ENCODE peak calls at places on chromosomes 1 and 21, in seven cellular contexts. D is CD8-positive, alpha-beta T cell; R is right lobe of liver; T is endodermal cell; L is coronary artery; C is dorsolateral prefrontal cortex; U is cardiac muscle cell. K is an unnamed sample.

GRCh38 chr1:200979574-200980451 is 43.7 kb downstream of the KIF21B start:
- DNase-seq in D (peak), R (peak), T (peak), L (no peak), C (no peak), U (no peak), K (peak)

GRCh38 chr1:150256193-150256548 is 1.4 kb upstream of the CA14 start:
- DNase-seq in D (no peak), R (no peak), T (no peak), L (no peak), C (no peak), U (no peak), K (no peak)

GRCh38 chr1:35243681-35244080 is 24.8 kb upstream of the ZMYM4 start:
- DNase-seq in D (no peak), R (peak), T (no peak), L (no peak), C (no peak), U (no peak), K (no peak)

GRCh38 chr1:43582162-43582566 is 51.5 kb downstream of the PTPRF start:
- DNase-seq in D (no peak), R (no peak), T (peak), L (no peak), C (peak), U (no peak), K (no peak)

GRCh38 chr1:236083650-236084385 is 18.9 kb upstream of the NID1 start:
- DNase-seq in D (no peak), R (no peak), T (no peak), L (no peak), C (no peak), U (peak), K (no peak)

GRCh38 chr1:115196291-115196690 is 107.0 kb upstream of the TSPAN2 start:
- DNase-seq in D (no peak), R (no peak), T (no peak), L (no peak), C (no peak), U (no peak), K (no peak)

GRCh38 chr1:36839485-36839884 is 194.8 kb downstream of the GRIK3 start:
- DNase-seq in D (no peak), R (no peak), T (no peak), L (no peak), C (no peak), U (no peak), K (no peak)

GRCh38 chr1:12618661-12619395 is 818 bp upstream of the DHRS3 start:
- DNase-seq in D (peak), R (peak), T (peak), L (peak), C (peak), U (peak), K (peak)

GRCh38 chr1:19559641-19560040 is 74.3 kb upstream of the CAPZB start:
- DNase-seq in D (no peak), R (no peak), T (no peak), L (no peak), C (no peak), U (no peak), K (no peak)

GRCh38 chr21:42221581-42222345 is 2.8 kb downstream of the ABCG1 start:
- DNase-seq in D (no peak), R (no peak), T (peak), L (peak), C (no peak), U (no peak), K (no peak)

GRCh38 chr1:28021064-28021463 is 61.3 kb downstream of the XKR8 start:
- DNase-seq in D (no peak), R (no peak), T (no peak), L (no peak), C (no peak), U (no peak), K (no peak)

GRCh38 chr1:19892628-19893168 is 10.5 kb downstream of the OTUD3 start:
- DNase-seq in D (no peak), R (no peak), T (no peak), L (no peak), C (no peak), U (no peak), K (no peak)

GRCh38 chr1:117589531-117589930 is 16.3 kb upstream of the TENT5C start:
- DNase-seq in D (no peak), R (no peak), T (no peak), L (no peak), C (no peak), U (no peak), K (no peak)

GRCh38 chr1:150464422-150464826 is 22.8 kb upstream of the TARS2 start:
- DNase-seq in D (peak), R (peak), T (peak), L (no peak), C (peak), U (peak), K (peak)

GRCh38 chr1:115056395-115056798 is 26.8 kb downstream of the TSHB start:
- DNase-seq in D (no peak), R (no peak), T (no peak), L (no peak), C (no peak), U (peak), K (no peak)

GRCh38 chr1:111202707-111203623 is 2.5 kb upstream of the DENND2D start:
- DNase-seq in D (no peak), R (no peak), T (peak), L (no peak), C (no peak), U (no peak), K (no peak)

GRCh38 chr21:20329636-20330035 is 668.6 kb upstream of the NCAM2 start:
- DNase-seq in D (no peak), R (no peak), T (no peak), L (no peak), C (no peak), U (no peak), K (no peak)

GRCh38 chr1:65918564-65918963 is 125.9 kb downstream of the PDE4B start:
- DNase-seq in D (no peak), R (no peak), T (no peak), L (no peak), C (no peak), U (no peak), K (no peak)

GRCh38 chr1:8587784-8588183 is 229.7 kb downstream of the RERE start:
- DNase-seq in D (no peak), R (no peak), T (no peak), L (no peak), C (no peak), U (no peak), K (no peak)

GRCh38 chr1:86950712-86951111 is 36.3 kb downstream of the HS2ST1 start:
- DNase-seq in D (no peak), R (no peak), T (no peak), L (no peak), C (no peak), U (no peak), K (no peak)

GRCh38 chr1:156419863-156420208 is 50.8 kb downstream of the RHBG start:
- DNase-seq in D (peak), R (no peak), T (peak), L (no peak), C (no peak), U (no peak), K (peak)

GRCh38 chr1:10640079-10640578 is 156.3 kb downstream of the CASZ1 start:
- DNase-seq in D (no peak), R (no peak), T (no peak), L (no peak), C (peak), U (peak), K (no peak)

GRCh38 chr1:98931134-98931835 is 73.4 kb downstream of the PLPPR5 start:
- DNase-seq in D (no peak), R (no peak), T (no peak), L (no peak), C (no peak), U (no peak), K (no peak)

GRCh38 chr21:17461014-17461413 is 51.8 kb upstream of the CXADR start:
- DNase-seq in D (no peak), R (peak), T (no peak), L (no peak), C (peak), U (no peak), K (no peak)

GRCh38 chr1:206661161-206661820 is 23.4 kb upstream of the MAPKAPK2 start:
- DNase-seq in D (no peak), R (no peak), T (no peak), L (no peak), C (no peak), U (no peak), K (no peak)

GRCh38 chr1:206662396-206663092 is 22.2 kb upstream of the MAPKAPK2 start:
- DNase-seq in D (no peak), R (no peak), T (no peak), L (no peak), C (no peak), U (no peak), K (no peak)

GRCh38 chr1:206666954-206667353 is 17.8 kb upstream of the MAPKAPK2 start:
- DNase-seq in D (no peak), R (peak), T (no peak), L (no peak), C (no peak), U (no peak), K (no peak)

GRCh38 chr1:206664740-206665139 is 20.0 kb upstream of the MAPKAPK2 start:
- DNase-seq in D (no peak), R (no peak), T (no peak), L (no peak), C (no peak), U (no peak), K (no peak)

GRCh38 chr1:206663832-206664652 is 20.7 kb upstream of the MAPKAPK2 start:
- DNase-seq in D (peak), R (no peak), T (peak), L (no peak), C (peak), U (peak), K (peak)
- H3K4me3 ChIP-seq in D (no peak), R (no peak), T (peak), L (peak), C (peak), U (no peak), K (no peak)

GRCh38 chr1:162404550-162405160 is 7.3 kb downstream of the SH2D1B start:
- DNase-seq in D (no peak), R (no peak), T (no peak), L (no peak), C (no peak), U (no peak), K (no peak)
- H3K27ac ChIP-seq in D (no peak), R (no peak), T (no peak), L (no peak), C (no peak), U (no peak), K (no peak)

GRCh38 chr1:197677313-197677712 is 98.0 kb downstream of the DENND1B start:
- DNase-seq in D (no peak), R (no peak), T (no peak), L (no peak), C (no peak), U (no peak), K (no peak)
- H3K4me3 ChIP-seq in D (no peak), R (no peak), T (peak), L (no peak), C (no peak), U (no peak), K (no peak)

DNA sequence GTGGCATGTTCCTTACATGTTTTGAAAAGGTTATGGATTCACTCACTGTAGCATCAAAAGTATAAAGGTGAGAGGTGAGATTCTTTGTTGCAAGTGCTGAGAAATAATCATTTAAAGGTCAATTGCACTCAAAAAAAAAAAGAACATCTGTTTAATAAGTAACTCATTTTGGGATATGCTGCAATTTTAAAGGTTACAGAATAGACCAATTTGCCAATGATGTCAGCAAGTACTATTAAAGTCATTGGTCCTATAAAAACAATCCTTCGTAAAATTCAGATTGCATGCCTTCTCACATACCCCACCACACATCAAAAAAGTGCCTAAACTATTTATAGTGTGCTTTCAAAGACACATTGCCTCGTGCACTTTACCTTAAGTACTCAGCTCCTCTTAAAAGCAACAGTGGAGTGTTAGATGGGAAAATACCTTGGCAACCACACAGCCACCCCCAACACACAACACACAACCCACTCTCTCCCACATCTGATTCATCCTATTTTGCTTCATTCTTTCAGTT is 218.2 kb upstream of the ADGRL2 start:
- DNase-seq in D (no peak), R (no peak), T (no peak), L (no peak), C (no peak), U (peak), K (no peak)
- H3K27ac ChIP-seq in D (no peak), R (peak), T (no peak), L (no peak), C (no peak), U (peak), K (no peak)

GRCh38 chr1:2044510-2045319 is 5.5 kb upstream of the PRKCZ start:
- DNase-seq in D (peak), R (peak), T (peak), L (no peak), C (peak), U (peak), K (peak)
- H3K4me3 ChIP-seq in D (peak), R (peak), T (no peak), L (peak), C (peak), U (no peak), K (no peak)

DNA sequence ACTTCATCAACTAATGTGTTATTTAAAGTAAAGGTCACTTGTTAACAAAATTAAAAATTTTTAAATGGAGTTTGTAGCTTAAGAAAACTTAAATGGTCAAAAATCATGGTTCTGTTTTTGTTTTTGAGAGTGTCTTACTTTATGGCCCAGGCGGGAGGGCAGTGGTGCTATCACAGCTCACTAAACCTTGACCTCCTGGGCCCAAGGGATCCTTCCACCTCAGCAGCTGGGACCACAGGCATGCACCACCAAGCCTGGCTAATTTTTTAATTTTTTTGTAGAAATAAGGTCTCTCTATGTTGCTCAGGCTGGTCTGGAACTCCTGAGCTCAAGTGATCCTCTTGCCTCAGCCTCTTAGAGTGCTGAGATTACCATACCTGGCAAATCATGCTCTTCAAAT is 111.4 kb downstream of the MAST2 start:
- DNase-seq in D (no peak), R (no peak), T (no peak), L (no peak), C (no peak), U (no peak), K (no peak)
- H3K27ac ChIP-seq in D (no peak), R (no peak), T (no peak), L (no peak), C (no peak), U (peak), K (no peak)

DNA sequence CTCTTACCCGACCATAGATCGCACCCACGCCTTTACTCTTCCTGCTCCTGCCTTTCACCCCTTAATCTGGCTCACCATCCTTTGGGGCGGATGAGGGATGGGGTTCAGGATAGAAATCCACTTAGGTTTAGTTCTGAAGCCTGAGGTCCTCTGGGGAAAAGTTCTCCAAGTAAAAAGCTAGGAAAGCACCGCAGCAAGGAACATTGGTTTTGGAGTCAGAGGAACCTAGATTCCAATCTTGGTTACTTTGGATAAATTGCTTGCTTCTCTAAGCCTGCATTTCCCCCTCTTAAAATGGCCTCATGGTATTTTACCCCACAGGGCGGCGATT is 988 bp upstream of the ASAP3 start:
- DNase-seq in D (no peak), R (no peak), T (no peak), L (no peak), C (no peak), U (no peak), K (no peak)
- H3K4me3 ChIP-seq in D (peak), R (peak), T (peak), L (peak), C (peak), U (peak), K (peak)

GRCh38 chr1:159929155-159930051 is 4.1 kb upstream of the TAGLN2 start:
- DNase-seq in D (no peak), R (no peak), T (peak), L (no peak), C (no peak), U (no peak), K (no peak)
- H3K27ac ChIP-seq in D (no peak), R (no peak), T (no peak), L (no peak), C (no peak), U (no peak), K (no peak)

GRCh38 chr1:53210954-53211353 is 9.5 kb downstream of the CZIB start:
- DNase-seq in D (no peak), R (no peak), T (no peak), L (peak), C (no peak), U (no peak), K (no peak)
- H3K4me3 ChIP-seq in D (no peak), R (no peak), T (no peak), L (no peak), C (no peak), U (no peak), K (no peak)

GRCh38 chr1:168923521-168924136 is 182.9 kb upstream of the ATP1B1 start:
- DNase-seq in D (no peak), R (no peak), T (no peak), L (no peak), C (no peak), U (no peak), K (no peak)

GRCh38 chr1:168917796-168918195 is 188.7 kb upstream of the ATP1B1 start:
- DNase-seq in D (no peak), R (no peak), T (no peak), L (no peak), C (no peak), U (no peak), K (no peak)

GRCh38 chr1:168921514-168922106 is 184.9 kb upstream of the ATP1B1 start:
- DNase-seq in D (no peak), R (no peak), T (no peak), L (no peak), C (no peak), U (no peak), K (no peak)

GRCh38 chr1:168918860-168919741 is 187.4 kb upstream of the ATP1B1 start:
- DNase-seq in D (no peak), R (no peak), T (no peak), L (no peak), C (no peak), U (no peak), K (no peak)

DNA sequence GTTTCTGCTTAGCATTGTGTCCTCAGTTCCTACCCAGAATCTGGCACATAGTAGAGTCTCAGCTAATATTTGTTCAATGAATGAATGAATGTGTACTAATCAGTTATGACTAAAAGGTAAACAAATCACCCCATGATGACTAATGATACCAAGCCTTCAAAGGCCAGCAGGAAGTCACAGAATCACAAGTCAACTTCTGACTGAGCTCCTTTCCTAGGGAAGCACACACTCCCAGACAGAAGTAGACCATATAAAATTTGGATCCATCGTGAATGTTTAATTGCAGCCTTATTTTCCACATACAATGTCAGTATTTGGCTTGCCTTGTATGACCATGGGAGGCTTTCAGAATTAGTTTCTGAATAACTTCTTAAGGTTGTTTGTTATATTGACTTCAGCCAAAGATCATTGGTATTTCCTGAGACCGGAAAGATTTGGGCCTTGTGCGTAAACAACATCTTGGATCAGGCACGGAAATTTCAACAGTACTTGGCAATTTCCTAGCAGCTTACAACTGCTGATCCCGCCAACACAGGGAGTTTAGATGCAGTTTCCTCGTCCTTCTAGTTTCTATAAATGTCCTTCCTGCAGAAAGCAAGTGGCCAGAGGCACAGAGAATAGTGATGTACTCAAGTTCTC is 185.9 kb upstream of the ATP1B1 start:
- DNase-seq in D (no peak), R (no peak), T (no peak), L (no peak), C (no peak), U (no peak), K (no peak)
- H3K27ac ChIP-seq in D (no peak), R (no peak), T (no peak), L (peak), C (peak), U (no peak), K (no peak)

K was measured in CD8-positive, alpha-beta memory T cell.